ENCODE peak calls at places on chromosomes 16 and 17, in nine cellular contexts. V is GM06990; G is fibroblast of villous mesenchyme; J is AG09309; T is lower leg skin; K is GM13976; B is MM.1S; E is OCI-LY7; P is CD4-positive, alpha-beta T cell. C is an unnamed sample.

GRCh38 chr17:7314719-7315569 is at the start of gene GPS2:
- DNase-seq in B (peak; percentile 93), G (peak; percentile 85), E (peak; percentile 91), V (peak; percentile 91), J (no peak), P (peak; percentile 91), K (peak; percentile 97), T (peak; percentile 87), C (peak; percentile 93)

GRCh38 chr17:40068917-40069750 is 6.4 kb downstream of the THRA start:
- DNase-seq in K (peak; percentile 74), V (peak; percentile 42), T (peak; percentile 93), G (peak; percentile 83), J (peak; percentile 77), E (peak; percentile 70), B (peak; percentile 66), P (peak; percentile 74), C (peak; percentile 73)

GRCh38 chr17:82446649-82447048 is 3.9 kb downstream of the CYBC1 start:
- DNase-seq in E (no peak), B (no peak), V (no peak), K (no peak), T (no peak), G (no peak), J (no peak), P (no peak), C (no peak)

GRCh38 chr17:4738136-4739121 is 1.2 kb upstream of the ZMYND15 start:
- DNase-seq in V (no peak), K (no peak), E (no peak), G (no peak), P (no peak), T (no peak), J (no peak), B (peak; percentile 49), C (no peak)

GRCh38 chr16:4868573-4868972 is 21.3 kb downstream of the UBN1 start:
- DNase-seq in K (no peak), E (no peak), P (no peak), T (no peak), V (no peak), B (no peak), J (no peak), G (no peak), C (no peak)

GRCh38 chr16:27107185-27107592 is 40.5 kb downstream of the C16orf82 start:
- DNase-seq in G (peak; percentile 8), P (no peak), V (no peak), J (no peak), B (no peak), T (no peak), E (no peak), K (no peak), C (no peak)

GRCh38 chr17:82583720-82584234 is 64.2 kb downstream of the FOXK2 start:
- DNase-seq in V (no peak), B (no peak), G (no peak), J (no peak), E (no peak), T (no peak), P (no peak), K (no peak), C (no peak)

GRCh38 chr17:31544186-31544585 is 152.7 kb downstream of the RAB11FIP4 start:
- DNase-seq in T (no peak), B (no peak), E (peak; percentile 42), K (no peak), G (no peak), J (no peak), V (no peak), P (no peak), C (no peak)

GRCh38 chr16:67959520-67959919 is 8.9 kb downstream of the SLC12A4 start:
- DNase-seq in E (no peak), G (peak; percentile 82), T (peak; percentile 68), K (no peak), V (no peak), B (no peak), J (no peak), P (no peak), C (no peak)

GRCh38 chr17:28350271-28350670 is 7.1 kb downstream of the POLDIP2 start:
- DNase-seq in K (no peak), P (no peak), B (no peak), V (no peak), T (no peak), J (no peak), E (no peak), G (no peak), C (no peak)

GRCh38 chr17:69388791-69389442 is 25.6 kb upstream of the MAP2K6 start:
- DNase-seq in J (no peak), E (no peak), V (no peak), K (no peak), G (no peak), B (peak; percentile 23), T (no peak), P (no peak), C (peak; percentile 16)

GRCh38 chr17:53627511-53627910 is 195.2 kb upstream of the KIF2B start:
- DNase-seq in V (no peak), E (no peak), T (no peak), J (peak; percentile 17), P (no peak), B (no peak), G (no peak), K (no peak), C (no peak)

GRCh38 chr17:7014995-7015586 is 2.7 kb downstream of the RNASEK start:
- DNase-seq in G (peak; percentile 70), K (peak; percentile 64), J (no peak), E (peak; percentile 33), V (no peak), P (peak; percentile 79), T (peak; percentile 29), B (peak; percentile 88), C (peak; percentile 87)

GRCh38 chr17:82345151-82345976 is 11.8 kb upstream of the SECTM1 start:
- DNase-seq in G (no peak), B (no peak), V (no peak), P (no peak), T (no peak), J (no peak), K (no peak), E (no peak), C (no peak)

GRCh38 chr17:35540589-35541404 is 3.3 kb upstream of the SLFN12L start:
- DNase-seq in P (no peak), E (peak; percentile 27), J (peak; percentile 8), G (peak; percentile 63), T (peak; percentile 33), V (peak; percentile 22), K (no peak), B (peak; percentile 58), C (peak; percentile 75)

GRCh38 chr17:35541434-35541833 is 4.0 kb upstream of the SLFN12L start:
- DNase-seq in G (no peak), P (no peak), T (no peak), V (no peak), B (no peak), J (no peak), K (no peak), E (no peak), C (no peak)

GRCh38 chr17:35537569-35538209 is at the start of gene SLFN12L:
- DNase-seq in T (no peak), G (no peak), B (peak; percentile 65), E (no peak), V (peak; percentile 36), P (no peak), K (no peak), J (no peak), C (peak; percentile 82)

GRCh38 chr17:35536664-35537160 is 766 bp downstream of the SLFN12L start:
- DNase-seq in P (no peak), K (no peak), J (no peak), T (no peak), E (no peak), B (no peak), G (no peak), V (peak; percentile 24), C (peak; percentile 54)

GRCh38 chr17:35539659-35540026 is 2.2 kb upstream of the SLFN12L start:
- DNase-seq in G (no peak), B (no peak), V (no peak), E (no peak), K (no peak), T (no peak), P (no peak), J (no peak), C (no peak)
- TF ChIP-seq CTCF in G (no peak), B (no peak), V (no peak), E (no peak), K (no peak), T (no peak), P (peak; percentile 14), J (no peak), C (no peak)

GRCh38 chr16:10200823-10201571 is 18.8 kb upstream of the GRIN2A start:
- DNase-seq in P (no peak), G (no peak), T (no peak), E (no peak), J (no peak), V (no peak), K (no peak), B (no peak), C (no peak)

GRCh38 chr16:10206215-10206614 is 24.0 kb upstream of the GRIN2A start:
- DNase-seq in T (no peak), P (no peak), G (no peak), E (no peak), V (peak; percentile 21), B (no peak), J (no peak), K (no peak), C (peak; percentile 64)

GRCh38 chr16:10205688-10206087 is 23.5 kb upstream of the GRIN2A start:
- DNase-seq in G (no peak), B (no peak), V (no peak), T (no peak), P (no peak), K (no peak), E (no peak), J (no peak), C (peak; percentile 45)

GRCh38 chr16:10206865-10207264 is 24.6 kb upstream of the GRIN2A start:
- DNase-seq in P (no peak), E (no peak), V (no peak), G (no peak), T (no peak), J (no peak), K (no peak), B (no peak), C (no peak)

DNA sequence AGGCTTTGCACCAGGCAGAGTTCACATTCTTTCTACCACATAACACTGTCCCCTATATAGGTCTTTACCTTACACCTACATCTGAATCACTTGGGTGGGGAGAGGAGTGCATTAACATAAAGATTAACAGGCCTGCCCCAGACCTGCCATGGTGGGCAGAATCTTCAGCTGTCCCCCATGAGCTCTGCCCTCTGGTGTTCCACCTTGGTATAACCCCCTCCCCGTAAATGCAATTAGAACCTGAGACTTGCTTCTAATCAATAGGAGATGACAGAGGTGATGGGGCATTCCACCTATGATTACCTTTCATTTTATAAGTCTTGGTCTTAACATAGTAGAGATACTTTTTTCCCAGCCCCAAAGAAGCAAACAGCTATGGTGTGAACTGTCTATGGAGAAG is 20.4 kb upstream of the GRIN2A start:
- DNase-seq in J (no peak), B (no peak), T (no peak), K (no peak), V (no peak), E (no peak), P (no peak), G (no peak), C (no peak)
- TF ChIP-seq CTCF in J (no peak), B (peak; percentile 18), T (no peak), K (no peak), V (no peak), E (peak; percentile 58), P (no peak), G (no peak), C (peak; percentile 18)

GRCh38 chr17:42660692-42661345 is 1.7 kb downstream of the TUBG2 start:
- DNase-seq in P (no peak), B (no peak), K (no peak), V (no peak), J (no peak), T (no peak), G (peak; percentile 88), E (no peak), C (no peak)
- TF ChIP-seq CTCF in P (no peak), B (no peak), K (no peak), V (no peak), J (no peak), T (no peak), G (no peak), E (no peak), C (no peak)

GRCh38 chr16:88534731-88535141 is 35.5 kb upstream of the ZC3H18 start:
- DNase-seq in V (peak; percentile 54), B (no peak), T (no peak), K (peak; percentile 77), E (peak; percentile 41), G (peak; percentile 42), P (no peak), J (no peak), C (peak; percentile 79)
- TF ChIP-seq CTCF in V (no peak), B (no peak), T (no peak), K (no peak), E (no peak), G (no peak), P (no peak), J (peak; percentile 5), C (peak; percentile 11)